ENCODE peak calls at places on chromosomes 12 and 14, in five cellular contexts. I is ovary, C is endothelial cell of umbilical vein, X is upper lobe of right lung, F is uterus. W is an unnamed sample.

GRCh38 chr12:54439521-54440255 is 20.6 kb upstream of the ITGA5 start:
- DNase-seq in C (peak; percentile 77), I (no peak), X (no peak), F (no peak), W (no peak)

GRCh38 chr12:79531547-79531946 is 159.2 kb downstream of the PAWR start:
- DNase-seq in I (no peak), F (no peak), C (no peak), X (no peak), W (no peak)

GRCh38 chr12:112906712-112907414 is at the start of gene OAS1:
- DNase-seq in F (peak; percentile 28), X (no peak), C (peak; percentile 75), I (no peak), W (peak; percentile 35)

GRCh38 chr12:90000721-90001120 is 292.1 kb upstream of the ATP2B1 start:
- DNase-seq in F (no peak), C (no peak), I (no peak), X (no peak), W (no peak)

GRCh38 chr14:103527408-103528157 is 1.4 kb upstream of the TRMT61A start:
- DNase-seq in C (no peak), F (no peak), X (no peak), I (no peak), W (peak; percentile 36)

GRCh38 chr12:118187746-118188390 is 51.9 kb downstream of the PEBP1 start:
- DNase-seq in I (no peak), F (no peak), X (no peak), C (no peak), W (no peak)

GRCh38 chr12:100826323-100826722 is 31.7 kb downstream of the ANO4 start:
- DNase-seq in C (peak; percentile 26), I (peak; percentile 57), X (peak; percentile 64), F (peak; percentile 14), W (peak; percentile 42)

GRCh38 chr14:67240168-67240932 is 885 bp upstream of the PALS1 start:
- DNase-seq in C (no peak), F (peak; percentile 38), I (peak; percentile 47), X (peak; percentile 86), W (peak; percentile 69)

GRCh38 chr14:32129124-32129523 is 52.0 kb downstream of the ARHGAP5 start:
- DNase-seq in F (no peak), C (no peak), X (no peak), I (no peak), W (no peak)

GRCh38 chr12:122839907-122840554 is 4.8 kb downstream of the HIP1R start:
- DNase-seq in F (no peak), C (no peak), I (no peak), X (no peak), W (no peak)
- H3K27ac ChIP-seq in F (no peak overlapping the region), C (no peak overlapping the region), I (no peak overlapping the region), X (no peak overlapping the region), W (no peak overlapping the region)

GRCh38 chr12:129079719-129080118 is 226.4 kb downstream of the GLT1D1 start:
- DNase-seq in C (no peak), I (no peak), X (no peak), F (no peak), W (no peak)
- H3K9me3 ChIP-seq in C (peaks cover 9% of the 10 kb centered on the region), I (no peaks in the 10 kb centered on the region), X (no peaks in the 10 kb centered on the region), F (no peaks in the 10 kb centered on the region), W (no peaks in the 10 kb centered on the region)

GRCh38 chr12:1815108-1815507 is 5.3 kb upstream of the LRTM2 start:
- DNase-seq in X (no peak), F (no peak), I (no peak), C (no peak), W (no peak)

GRCh38 chr12:1815814-1816729 is 4.3 kb upstream of the LRTM2 start:
- DNase-seq in C (no peak), I (no peak), X (no peak), F (no peak), W (no peak)

GRCh38 chr12:1811948-1812291 is 8.4 kb upstream of the LRTM2 start:
- DNase-seq in X (no peak), I (no peak), C (no peak), F (no peak), W (no peak)

GRCh38 chr12:1812650-1813302 is 7.6 kb upstream of the LRTM2 start:
- DNase-seq in F (no peak), C (peak; percentile 33), X (no peak), I (no peak), W (peak; percentile 27)

GRCh38 chr12:1814266-1814665 is 6.1 kb upstream of the LRTM2 start:
- DNase-seq in F (no peak), C (no peak), X (no peak), I (no peak), W (no peak)
- TF ChIP-seq CTCF in F (no peak), C (no peak), X (no peak), I (no peak), W (no peak)

GRCh38 chr12:25994252-25994651 is 35.8 kb downstream of the RASSF8 start:
- DNase-seq in I (no peak), C (no peak), X (no peak), F (no peak), W (no peak)

GRCh38 chr12:25997401-25997973 is 39.0 kb downstream of the RASSF8 start:
- DNase-seq in C (peak; percentile 96), F (no peak), I (no peak), X (no peak), W (no peak)

GRCh38 chr12:25996677-25997076 is 38.2 kb downstream of the RASSF8 start:
- DNase-seq in I (no peak), C (no peak), F (no peak), X (no peak), W (no peak)

GRCh38 chr12:25995906-25996305 is 37.4 kb downstream of the RASSF8 start:
- DNase-seq in I (no peak), C (no peak), X (no peak), F (no peak), W (no peak)

GRCh38 chr12:25994901-25995625 is 36.6 kb downstream of the RASSF8 start:
- DNase-seq in X (no peak), I (no peak), F (no peak), C (no peak), W (no peak)
- H3K27ac ChIP-seq in X (no peak overlapping the region), I (no peak overlapping the region), F (peak overlapping the region; percentile 66), C (no peak overlapping the region), W (no peak overlapping the region)

DNA sequence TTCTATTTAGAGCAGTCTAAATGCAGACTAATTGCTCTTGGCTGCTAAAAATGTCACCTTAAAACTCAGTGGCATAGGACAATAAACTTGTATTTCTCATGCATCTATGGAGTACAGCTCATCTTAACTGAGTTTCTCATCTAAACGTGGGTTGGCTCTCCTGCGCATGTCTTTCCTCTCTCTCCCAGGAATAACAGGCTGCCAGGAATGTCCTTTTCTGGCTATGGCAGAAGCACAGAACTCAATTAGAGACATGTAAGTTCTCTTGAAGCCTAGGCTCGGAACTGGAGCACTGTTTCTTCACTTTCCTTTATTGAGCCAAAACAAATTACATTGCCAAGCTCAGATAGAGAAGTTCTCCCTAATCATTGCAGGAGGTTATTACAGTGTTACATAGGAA is 722.3 kb upstream of the FLRT2 start:
- DNase-seq in C (no peak), X (no peak), I (no peak), F (no peak), W (no peak)
- H3K9me3 ChIP-seq in C (no peaks in the 10 kb centered on the region), X (no peaks in the 10 kb centered on the region), I (no peaks in the 10 kb centered on the region), F (no peaks in the 10 kb centered on the region), W (no peaks in the 10 kb centered on the region)

GRCh38 chr12:53031616-53032015 is 18.2 kb upstream of the TNS2 start:
- DNase-seq in C (no peak), I (no peak), X (no peak), F (no peak), W (no peak)
- TF ChIP-seq CTCF in C (no peak), I (no peak), X (no peak), F (no peak), W (no peak)

DNA sequence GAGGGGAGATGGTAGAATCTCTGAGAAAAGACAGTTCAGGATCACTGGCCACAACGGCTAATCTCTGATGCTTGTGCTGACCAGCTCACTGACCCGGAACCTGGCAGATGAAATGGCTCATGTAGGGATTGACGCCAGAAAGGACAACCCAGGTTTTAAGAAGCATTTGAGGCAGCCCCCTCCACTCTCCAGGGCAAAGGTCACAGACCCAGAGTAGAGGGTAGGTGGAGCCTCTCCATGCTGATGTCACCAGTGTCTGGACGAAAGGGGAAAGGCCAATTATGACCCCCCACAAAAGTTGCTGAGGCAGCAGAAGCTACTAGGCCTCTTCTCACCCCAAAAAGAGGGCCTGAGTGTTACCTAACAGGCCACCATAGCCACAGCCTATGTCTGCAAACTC is 1.2 kb downstream of the METTL1 start:
- DNase-seq in X (no peak), C (no peak), F (no peak), I (no peak), W (no peak)
- H3K27ac ChIP-seq in X (no peak overlapping the region), C (no peak overlapping the region), F (no peak overlapping the region), I (peak overlapping the region; percentile 85), W (no peak overlapping the region)

DNA sequence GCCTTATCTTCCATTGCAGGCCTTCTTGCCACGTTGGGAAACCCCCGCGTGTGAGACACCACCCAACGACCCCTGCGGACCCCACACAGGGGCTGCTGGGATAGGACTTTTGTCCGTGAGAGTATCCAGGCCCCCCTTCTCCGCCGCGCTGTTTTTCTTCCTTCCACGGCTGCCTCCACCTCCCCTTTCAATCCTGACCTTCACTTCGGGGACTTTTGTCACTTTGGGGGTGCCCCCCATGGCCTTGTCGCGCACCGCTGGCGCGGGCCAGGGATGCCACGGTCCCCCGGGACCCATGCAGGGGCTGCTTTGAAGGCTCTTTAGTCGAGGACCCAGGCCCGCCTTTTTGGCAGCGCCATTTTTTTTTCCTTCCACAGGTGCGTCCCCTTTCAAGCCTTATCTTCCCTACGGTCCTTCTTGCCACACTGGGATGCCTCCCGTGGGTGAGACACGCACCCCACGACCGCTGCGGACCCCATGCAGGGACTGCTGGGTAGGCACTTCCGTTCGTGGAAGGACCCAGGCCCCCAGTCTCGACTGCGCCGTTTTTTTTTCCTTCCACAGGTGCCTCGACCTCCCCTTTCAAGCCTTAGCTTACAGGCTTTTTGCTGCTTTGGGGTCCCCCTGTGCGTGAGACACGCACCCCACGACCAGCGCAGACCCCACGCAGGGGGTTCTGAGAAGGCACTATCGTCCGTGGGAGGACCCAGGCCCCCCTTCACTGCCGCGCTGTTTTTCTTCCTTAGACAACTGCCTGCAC is 267.3 kb downstream of the ALG10 start:
- DNase-seq in I (peak; percentile 3), F (no peak), X (peak; percentile 48), C (no peak), W (peak; percentile 38)
- H3K9me3 ChIP-seq in I (no peaks in the 10 kb centered on the region), F (no peaks in the 10 kb centered on the region), X (no peaks in the 10 kb centered on the region), C (peaks cover 2% of the 10 kb centered on the region), W (no peaks in the 10 kb centered on the region)

GRCh38 chr14:74793506-74794155 is 30.5 kb downstream of the YLPM1 start:
- DNase-seq in C (peak; percentile 63), I (no peak), X (no peak), F (no peak), W (no peak)
- TF ChIP-seq CTCF in C (peak; percentile 62), I (no peak), X (peak; percentile 37), F (no peak), W (no peak)

GRCh38 chr12:9243999-9244649 is 35.9 kb upstream of the PZP start:
- DNase-seq in C (no peak), X (no peak), I (no peak), F (no peak), W (no peak)
- H3K27ac ChIP-seq in C (no peak overlapping the region), X (peak overlapping the region; percentile 49), I (no peak overlapping the region), F (no peak overlapping the region), W (peak overlapping the region; percentile 29)

W was measured in pancreas.